ENCODE peak calls at places on chromosome 6, in five cellular contexts. Y is GM10248, Q is cardiac fibroblast, B is RWPE1, A is progenitor cell of endocrine pancreas. J is an unnamed sample.

GRCh38 chr6:14335071-14335470 is 217.5 kb downstream of the CD83 start:
- DNase-seq in Q (no peak), A (no peak), Y (no peak), B (no peak), J (no peak)

GRCh38 chr6:139941826-139942225 is 567.4 kb upstream of the CITED2 start:
- DNase-seq in B (no peak), Q (peak; percentile 29), A (no peak), Y (no peak), J (no peak)

GRCh38 chr6:33985333-33985751 is 160.5 kb downstream of the GRM4 start:
- DNase-seq in B (no peak), Y (no peak), Q (no peak), A (no peak), J (no peak)

GRCh38 chr6:15299430-15300131 is 53.7 kb downstream of the JARID2 start:
- DNase-seq in Y (peak; percentile 77), Q (peak; percentile 57), A (no peak), B (no peak), J (no peak)

GRCh38 chr6:30075987-30076311 is 380 bp upstream of the RNF39 start:
- DNase-seq in Q (no peak), B (peak; percentile 89), Y (peak; percentile 3), A (no peak), J (peak; percentile 89)

GRCh38 chr6:30169658-30170614 is 6.6 kb downstream of the TRIM15 start:
- DNase-seq in B (peak; percentile 62), Q (peak; percentile 75), A (no peak), Y (peak; percentile 66), J (peak; percentile 63)

GRCh38 chr6:154277578-154278128 is 79.0 kb downstream of the IPCEF1 start:
- DNase-seq in B (no peak), A (no peak), Q (no peak), Y (no peak), J (no peak)

GRCh38 chr6:74573613-74574012 is 632.2 kb downstream of the COL12A1 start:
- DNase-seq in B (no peak), A (no peak), Q (no peak), Y (no peak), J (no peak)

GRCh38 chr6:35300848-35301247 is 3.2 kb downstream of the DEF6 start:
- DNase-seq in Q (no peak), A (no peak), B (no peak), Y (no peak), J (no peak)

GRCh38 chr6:41917528-41917927 is 3.4 kb downstream of the MED20 start:
- DNase-seq in A (no peak), Q (peak; percentile 90), B (peak; percentile 86), Y (no peak), J (peak; percentile 89)

GRCh38 chr6:137013738-137014602 is 30.8 kb downstream of the IL20RA start:
- DNase-seq in Q (peak; percentile 65), Y (no peak), B (peak; percentile 67), A (no peak), J (peak; percentile 81)

GRCh38 chr6:34243131-34243771 is 5.6 kb downstream of the SMIM29 start:
- DNase-seq in Q (no peak), A (no peak), B (no peak), Y (no peak), J (peak; percentile 21)

GRCh38 chr6:21747441-21747840 is 153.9 kb downstream of the SOX4 start:
- DNase-seq in B (no peak), Q (no peak), A (no peak), Y (no peak), J (no peak)

GRCh38 chr6:166466178-166467122 is 83.7 kb upstream of the MPC1 start:
- DNase-seq in A (no peak), B (peak; percentile 58), Y (no peak), Q (peak; percentile 89), J (no peak)

GRCh38 chr6:101268541-101268940 is 125.0 kb upstream of the GRIK2 start:
- DNase-seq in Y (no peak), Q (no peak), B (no peak), A (no peak), J (no peak)

GRCh38 chr6:166728884-166729530 is 102.0 kb upstream of the RPS6KA2 start:
- DNase-seq in B (no peak), A (no peak), Q (no peak), Y (no peak), J (no peak)

GRCh38 chr6:139743629-139744028 is 369.2 kb upstream of the CITED2 start:
- DNase-seq in B (peak; percentile 94), Q (peak; percentile 92), Y (no peak), A (no peak), J (peak; percentile 93)

GRCh38 chr6:148517518-148517917 is 174.9 kb downstream of the SASH1 start:
- DNase-seq in Y (no peak), Q (no peak), B (no peak), A (no peak), J (no peak)

GRCh38 chr6:91438570-91438969 is 851.7 kb upstream of the MAP3K7 start:
- DNase-seq in Q (no peak), A (no peak), B (no peak), Y (no peak), J (peak; percentile 4)

GRCh38 chr6:167776906-167777645 is 49.6 kb upstream of the AFDN start:
- DNase-seq in Y (no peak), Q (no peak), A (no peak), B (no peak), J (no peak)

GRCh38 chr6:155854787-155855186 is 399.1 kb upstream of the NOX3 start:
- DNase-seq in A (no peak), Y (no peak), Q (no peak), B (no peak), J (no peak)

GRCh38 chr6:99612551-99613397 is 6.1 kb downstream of the PRDM13 start:
- DNase-seq in A (no peak), Q (no peak), B (no peak), Y (no peak), J (no peak)

GRCh38 chr6:150195996-150196417 is 53.2 kb downstream of the PPP1R14C start:
- DNase-seq in Q (no peak), Y (no peak), B (no peak), A (no peak), J (no peak)

GRCh38 chr6:47103931-47104330 is 61.8 kb upstream of the ADGRF1 start:
- DNase-seq in B (no peak), Y (no peak), Q (peak; percentile 57), A (no peak), J (peak; percentile 72)

GRCh38 chr6:110325197-110325596 is 33.0 kb downstream of the METTL24 start:
- DNase-seq in Y (no peak), Q (peak; percentile 71), B (no peak), A (no peak), J (peak; percentile 27)

GRCh38 chr6:75611702-75612375 is 10.2 kb downstream of the SENP6 start:
- DNase-seq in Y (no peak), B (no peak), A (no peak), Q (no peak), J (no peak)

GRCh38 chr6:52497652-52498408 is 77.7 kb downstream of the EFHC1 start:
- DNase-seq in Y (peak; percentile 63), Q (no peak), A (no peak), B (no peak), J (no peak)

GRCh38 chr6:125124250-125124777 is 29.3 kb upstream of the TPD52L1 start:
- DNase-seq in A (no peak), B (peak; percentile 44), Q (no peak), Y (no peak), J (peak; percentile 96)

GRCh38 chr6:49550413-49551125 is at the start of gene C6orf141:
- DNase-seq in A (peak; percentile 28), Y (peak; percentile 66), B (peak; percentile 74), Q (no peak), J (peak; percentile 82)

GRCh38 chr6:49548613-49549304 is 1.7 kb upstream of the C6orf141 start:
- DNase-seq in Y (no peak), A (no peak), B (no peak), Q (no peak), J (no peak)

GRCh38 chr6:157014871-157015270 is 237.7 kb downstream of the ARID1B start:
- DNase-seq in A (no peak), B (no peak), Y (no peak), Q (no peak), J (no peak)

GRCh38 chr6:143169440-143169839 is 108.8 kb downstream of the AIG1 start:
- DNase-seq in Y (no peak), Q (no peak), B (no peak), A (no peak), J (no peak)

GRCh38 chr6:134757911-134758361 is 192.0 kb downstream of the ALDH8A1 start:
- DNase-seq in Y (no peak), Q (peak; percentile 5), A (no peak), B (peak; percentile 30), J (peak; percentile 56)

GRCh38 chr6:139926711-139927110 is 552.3 kb upstream of the CITED2 start:
- DNase-seq in Q (no peak), B (no peak), Y (no peak), A (no peak), J (no peak)

GRCh38 chr6:157273756-157274088 is 49.6 kb downstream of the TMEM242 start:
- DNase-seq in Q (no peak), Y (peak; percentile 80), A (no peak), B (no peak), J (no peak)

GRCh38 chr6:13194852-13195251 is 133.5 kb downstream of the TBC1D7 start:
- DNase-seq in Q (peak; percentile 83), Y (peak; percentile 78), B (peak; percentile 65), A (no peak), J (peak; percentile 68)
- TF ChIP-seq CTCF in Q (peak; percentile 73), Y (peak; percentile 73), B (peak; percentile 47), A (peak; percentile 55), J (peak; percentile 49)

GRCh38 chr6:6712258-6712978 is 123.9 kb downstream of the LY86 start:
- DNase-seq in A (no peak), Y (peak; percentile 34), B (peak; percentile 86), Q (peak; percentile 62), J (peak; percentile 96)
- TF ChIP-seq CTCF in A (peak; percentile 37), Y (no peak), B (no peak), Q (no peak), J (no peak)

DNA sequence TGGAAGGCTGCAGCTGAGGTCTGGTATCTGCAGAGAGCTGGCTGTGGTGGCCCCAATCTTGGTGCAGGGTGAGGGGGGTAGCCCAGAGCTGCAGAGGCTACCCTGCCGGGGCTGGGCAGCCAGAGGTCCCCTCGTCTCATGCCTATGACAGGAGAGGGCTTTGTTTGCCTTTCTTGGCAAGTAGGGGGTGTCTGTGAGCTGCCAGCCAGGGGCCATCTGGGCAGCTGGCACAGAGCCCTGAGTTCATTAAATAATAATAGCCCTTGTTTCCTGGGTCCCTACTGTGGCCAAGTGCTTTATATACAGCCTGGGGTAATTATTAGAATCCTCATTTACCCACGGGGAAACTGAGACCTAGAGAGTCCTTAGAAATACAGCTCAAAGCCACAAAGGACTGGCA is 66.6 kb downstream of the EZR start:
- DNase-seq in Y (peak; percentile 23), Q (peak; percentile 55), A (no peak), B (no peak), J (no peak)
- TF ChIP-seq CTCF in Y (no peak), Q (peak; percentile 19), A (no peak), B (no peak), J (no peak)

GRCh38 chr6:7421066-7421465 is 31.5 kb downstream of the RIOK1 start:
- DNase-seq in B (no peak), A (no peak), Q (no peak), Y (no peak), J (no peak)

GRCh38 chr6:7426447-7427169 is 37.0 kb downstream of the RIOK1 start:
- DNase-seq in A (no peak), B (no peak), Y (no peak), Q (no peak), J (no peak)

GRCh38 chr6:7424058-7424457 is 34.5 kb downstream of the RIOK1 start:
- DNase-seq in Q (no peak), A (no peak), B (no peak), Y (no peak), J (no peak)

GRCh38 chr6:7425808-7426190 is 36.2 kb downstream of the RIOK1 start:
- DNase-seq in Q (no peak), Y (no peak), A (no peak), B (no peak), J (no peak)

GRCh38 chr6:7424967-7425807 is 35.6 kb downstream of the RIOK1 start:
- DNase-seq in B (peak; percentile 85), Y (no peak), Q (peak; percentile 75), A (no peak), J (peak; percentile 80)
- TF ChIP-seq CTCF in B (peak; percentile 70), Y (no peak), Q (peak; percentile 61), A (peak; percentile 48), J (peak; percentile 61)